ENCODE peak calls at places on chromosomes 4 and X, in seven cellular contexts. One of them, this sample, is unnamed.

GRCh38 chrX:134547047-134547679 is 87.2 kb downstream of the HPRT1 start:
- DNase-seq in NCI-H748 treated with DMSO at 0.1 percent for 48 hours: no peak
- DNase-seq in OCI-LY7: no peak
- DNase-seq in NCI-H774: no peak
- DNase-seq in activated CD8-positive, alpha-beta memory T cell treated with anti-CD3 and anti-CD28 coated beads for 1 hour: no peak
- DNase-seq in heart right ventricle: no peak
- DNase-seq in left lung: no peak
- DNase-seq in this sample: peak; percentile 28

GRCh38 chr4:27770895-27771294 is 910.3 kb downstream of the STIM2 start:
- DNase-seq in left lung: no peak
- DNase-seq in activated CD8-positive, alpha-beta memory T cell treated with anti-CD3 and anti-CD28 coated beads for 1 hour: no peak
- DNase-seq in NCI-H748 treated with DMSO at 0.1 percent for 48 hours: no peak
- DNase-seq in heart right ventricle: no peak
- DNase-seq in OCI-LY7: no peak
- DNase-seq in NCI-H774: no peak
- DNase-seq in this sample: no peak

GRCh38 chr4:70885174-70885573 is 17.0 kb upstream of the MOB1B start:
- DNase-seq in NCI-H748 treated with DMSO at 0.1 percent for 48 hours: no peak
- DNase-seq in heart right ventricle: no peak
- DNase-seq in activated CD8-positive, alpha-beta memory T cell treated with anti-CD3 and anti-CD28 coated beads for 1 hour: no peak
- DNase-seq in OCI-LY7: no peak
- DNase-seq in left lung: no peak
- DNase-seq in NCI-H774: no peak
- DNase-seq in this sample: no peak

GRCh38 chrX:24341795-24342194 is 18.6 kb upstream of the SUPT20HL1 start:
- DNase-seq in NCI-H748 treated with DMSO at 0.1 percent for 48 hours: no peak
- DNase-seq in OCI-LY7: no peak
- DNase-seq in heart right ventricle: no peak
- DNase-seq in NCI-H774: no peak
- DNase-seq in activated CD8-positive, alpha-beta memory T cell treated with anti-CD3 and anti-CD28 coated beads for 1 hour: no peak
- DNase-seq in left lung: no peak
- DNase-seq in this sample: no peak

GRCh38 chr4:10111067-10111801 is 5.4 kb downstream of the WDR1 start:
- DNase-seq in NCI-H774: no peak
- DNase-seq in OCI-LY7: no peak
- DNase-seq in heart right ventricle: no peak
- DNase-seq in NCI-H748 treated with DMSO at 0.1 percent for 48 hours: no peak
- DNase-seq in left lung: no peak
- DNase-seq in activated CD8-positive, alpha-beta memory T cell treated with anti-CD3 and anti-CD28 coated beads for 1 hour: no peak
- DNase-seq in this sample: no peak

GRCh38 chr4:164731827-164732474 is 22.0 kb upstream of the SMIM31 start:
- DNase-seq in activated CD8-positive, alpha-beta memory T cell treated with anti-CD3 and anti-CD28 coated beads for 1 hour: no peak
- DNase-seq in OCI-LY7: peak; percentile 51
- DNase-seq in left lung: no peak
- DNase-seq in NCI-H748 treated with DMSO at 0.1 percent for 48 hours: no peak
- DNase-seq in heart right ventricle: peak; percentile 11
- DNase-seq in NCI-H774: no peak
- DNase-seq in this sample: peak; percentile 32

GRCh38 chrX:97987979-97988378 is 1104.3 kb downstream of the RPA4 start:
- DNase-seq in NCI-H748 treated with DMSO at 0.1 percent for 48 hours: no peak
- DNase-seq in heart right ventricle: no peak
- DNase-seq in left lung: no peak
- DNase-seq in NCI-H774: no peak
- DNase-seq in OCI-LY7: peak; percentile 32
- DNase-seq in activated CD8-positive, alpha-beta memory T cell treated with anti-CD3 and anti-CD28 coated beads for 1 hour: no peak
- DNase-seq in this sample: no peak

GRCh38 chrX:131288738-131289511 is at the start of gene IGSF1:
- DNase-seq in left lung: no peak
- DNase-seq in OCI-LY7: no peak
- DNase-seq in NCI-H748 treated with DMSO at 0.1 percent for 48 hours: no peak
- DNase-seq in NCI-H774: no peak
- DNase-seq in activated CD8-positive, alpha-beta memory T cell treated with anti-CD3 and anti-CD28 coated beads for 1 hour: no peak
- DNase-seq in heart right ventricle: peak; percentile 19
- DNase-seq in this sample: peak; percentile 0

GRCh38 chr4:150970685-150971151 is 44.4 kb downstream of the LRBA start:
- DNase-seq in left lung: no peak
- DNase-seq in OCI-LY7: no peak
- DNase-seq in NCI-H748 treated with DMSO at 0.1 percent for 48 hours: no peak
- DNase-seq in activated CD8-positive, alpha-beta memory T cell treated with anti-CD3 and anti-CD28 coated beads for 1 hour: no peak
- DNase-seq in heart right ventricle: no peak
- DNase-seq in NCI-H774: no peak
- DNase-seq in this sample: peak; percentile 8

GRCh38 chrX:15170927-15171326 is 99.0 kb downstream of the ASB9 start:
- DNase-seq in heart right ventricle: no peak
- DNase-seq in NCI-H774: no peak
- DNase-seq in activated CD8-positive, alpha-beta memory T cell treated with anti-CD3 and anti-CD28 coated beads for 1 hour: no peak
- DNase-seq in left lung: no peak
- DNase-seq in OCI-LY7: no peak
- DNase-seq in NCI-H748 treated with DMSO at 0.1 percent for 48 hours: no peak
- DNase-seq in this sample: no peak

GRCh38 chr4:99077177-99077576 is 11.4 kb downstream of the ADH5 start:
- DNase-seq in left lung: no peak
- DNase-seq in heart right ventricle: no peak
- DNase-seq in activated CD8-positive, alpha-beta memory T cell treated with anti-CD3 and anti-CD28 coated beads for 1 hour: no peak
- DNase-seq in OCI-LY7: no peak
- DNase-seq in NCI-H774: no peak
- DNase-seq in NCI-H748 treated with DMSO at 0.1 percent for 48 hours: no peak
- DNase-seq in this sample: no peak

GRCh38 chr4:104589264-104589868 is 94.7 kb upstream of the CXXC4 start:
- DNase-seq in OCI-LY7: no peak
- DNase-seq in heart right ventricle: no peak
- DNase-seq in left lung: no peak
- DNase-seq in NCI-H774: peak; percentile 88
- DNase-seq in NCI-H748 treated with DMSO at 0.1 percent for 48 hours: peak; percentile 76
- DNase-seq in activated CD8-positive, alpha-beta memory T cell treated with anti-CD3 and anti-CD28 coated beads for 1 hour: no peak
- DNase-seq in this sample: no peak

GRCh38 chr4:187922274-187922673 is 73.3 kb upstream of the ZFP42 start:
- DNase-seq in NCI-H748 treated with DMSO at 0.1 percent for 48 hours: no peak
- DNase-seq in activated CD8-positive, alpha-beta memory T cell treated with anti-CD3 and anti-CD28 coated beads for 1 hour: no peak
- DNase-seq in OCI-LY7: no peak
- DNase-seq in heart right ventricle: no peak
- DNase-seq in left lung: no peak
- DNase-seq in NCI-H774: no peak
- DNase-seq in this sample: no peak

GRCh38 chr4:185017964-185018772 is at the start of gene HELT:
- DNase-seq in NCI-H774: no peak
- DNase-seq in activated CD8-positive, alpha-beta memory T cell treated with anti-CD3 and anti-CD28 coated beads for 1 hour: no peak
- DNase-seq in left lung: no peak
- DNase-seq in NCI-H748 treated with DMSO at 0.1 percent for 48 hours: no peak
- DNase-seq in heart right ventricle: no peak
- DNase-seq in OCI-LY7: no peak
- DNase-seq in this sample: no peak

GRCh38 chr4:148515248-148515647 is 73.0 kb upstream of the NR3C2 start:
- DNase-seq in heart right ventricle: no peak
- DNase-seq in NCI-H748 treated with DMSO at 0.1 percent for 48 hours: no peak
- DNase-seq in NCI-H774: no peak
- DNase-seq in left lung: no peak
- DNase-seq in activated CD8-positive, alpha-beta memory T cell treated with anti-CD3 and anti-CD28 coated beads for 1 hour: no peak
- DNase-seq in OCI-LY7: no peak
- DNase-seq in this sample: no peak

GRCh38 chr4:24991015-24991414 is 39.7 kb downstream of the LGI2 start:
- DNase-seq in OCI-LY7: no peak
- DNase-seq in heart right ventricle: peak; percentile 54
- DNase-seq in activated CD8-positive, alpha-beta memory T cell treated with anti-CD3 and anti-CD28 coated beads for 1 hour: no peak
- DNase-seq in NCI-H774: no peak
- DNase-seq in NCI-H748 treated with DMSO at 0.1 percent for 48 hours: no peak
- DNase-seq in left lung: no peak
- DNase-seq in this sample: no peak

GRCh38 chrX:66553973-66554372 is 84.9 kb downstream of the EDA2R start:
- DNase-seq in heart right ventricle: no peak
- DNase-seq in NCI-H748 treated with DMSO at 0.1 percent for 48 hours: no peak
- DNase-seq in NCI-H774: no peak
- DNase-seq in left lung: no peak
- DNase-seq in activated CD8-positive, alpha-beta memory T cell treated with anti-CD3 and anti-CD28 coated beads for 1 hour: no peak
- DNase-seq in OCI-LY7: no peak
- DNase-seq in this sample: no peak

GRCh38 chr4:13907255-13907751 is 279.8 kb upstream of the BOD1L1 start:
- DNase-seq in activated CD8-positive, alpha-beta memory T cell treated with anti-CD3 and anti-CD28 coated beads for 1 hour: no peak
- DNase-seq in NCI-H774: no peak
- DNase-seq in OCI-LY7: no peak
- DNase-seq in NCI-H748 treated with DMSO at 0.1 percent for 48 hours: no peak
- DNase-seq in heart right ventricle: no peak
- DNase-seq in left lung: no peak
- DNase-seq in this sample: no peak

GRCh38 chrX:46575991-46576392 is 2.4 kb downstream of the CHST7 start:
- DNase-seq in OCI-LY7: peak; percentile 14
- DNase-seq in heart right ventricle: peak; percentile 34
- DNase-seq in NCI-H748 treated with DMSO at 0.1 percent for 48 hours: no peak
- DNase-seq in NCI-H774: no peak
- DNase-seq in left lung: no peak
- DNase-seq in activated CD8-positive, alpha-beta memory T cell treated with anti-CD3 and anti-CD28 coated beads for 1 hour: no peak
- DNase-seq in this sample: no peak

GRCh38 chrX:15404712-15405111 is 20.5 kb upstream of the VEGFD start:
- DNase-seq in heart right ventricle: peak; percentile 70
- DNase-seq in OCI-LY7: no peak
- DNase-seq in NCI-H748 treated with DMSO at 0.1 percent for 48 hours: no peak
- DNase-seq in activated CD8-positive, alpha-beta memory T cell treated with anti-CD3 and anti-CD28 coated beads for 1 hour: no peak
- DNase-seq in left lung: no peak
- DNase-seq in NCI-H774: no peak
- DNase-seq in this sample: peak; percentile 50

GRCh38 chr4:74094227-74094626 is 4.8 kb downstream of the CXCL2 start:
- DNase-seq in heart right ventricle: peak; percentile 5
- DNase-seq in NCI-H748 treated with DMSO at 0.1 percent for 48 hours: no peak
- DNase-seq in left lung: no peak
- DNase-seq in OCI-LY7: no peak
- DNase-seq in NCI-H774: no peak
- DNase-seq in activated CD8-positive, alpha-beta memory T cell treated with anti-CD3 and anti-CD28 coated beads for 1 hour: no peak
- DNase-seq in this sample: no peak

GRCh38 chr4:88242144-88242543 is 42.2 kb downstream of the PPM1K start:
- DNase-seq in NCI-H774: no peak
- DNase-seq in OCI-LY7: no peak
- DNase-seq in NCI-H748 treated with DMSO at 0.1 percent for 48 hours: no peak
- DNase-seq in activated CD8-positive, alpha-beta memory T cell treated with anti-CD3 and anti-CD28 coated beads for 1 hour: no peak
- DNase-seq in heart right ventricle: no peak
- DNase-seq in left lung: no peak
- DNase-seq in this sample: no peak

GRCh38 chrX:51395807-51396728 is 63.4 kb downstream of the NUDT10 start:
- DNase-seq in heart right ventricle: peak; percentile 3
- DNase-seq in NCI-H748 treated with DMSO at 0.1 percent for 48 hours: no peak
- DNase-seq in OCI-LY7: peak; percentile 89
- DNase-seq in activated CD8-positive, alpha-beta memory T cell treated with anti-CD3 and anti-CD28 coated beads for 1 hour: peak; percentile 32
- DNase-seq in left lung: peak; percentile 51
- DNase-seq in NCI-H774: no peak
- DNase-seq in this sample: peak; percentile 13

This sample was measured in erythroblast.